ENCODE peak calls at places on chromosomes 7 and 10, in nine cellular contexts. D is tibial nerve; N is IMR-90; C is CD4-positive, alpha-beta memory T cell; K is heart right ventricle; G is psoas muscle; L is cardiac muscle cell; H is lung; E is CD8-positive, alpha-beta T cell. A is an unnamed sample. For H3K4me1, the result is how much of the 10 kb centered on the place peaks cover.

GRCh38 chr10:13812804-13813203 is 226.0 kb downstream of the PRPF18 start:
- DNase-seq in D (no peak), N (no peak), C (no peak), K (no peak), G (no peak), L (no peak), H (no peak), E (no peak), A (no peak)

GRCh38 chr10:31368724-31369123 is 49.7 kb downstream of the ZEB1 start:
- DNase-seq in D (no peak), N (no peak), C (no peak), K (no peak), G (no peak), L (peak), H (no peak), E (no peak), A (no peak)

GRCh38 chr7:87599336-87599735 is 1.3 kb downstream of the ABCB1 start:
- DNase-seq in D (no peak), N (no peak), C (peak), K (no peak), G (no peak), L (no peak), H (no peak), E (peak), A (peak)

GRCh38 chr10:33006342-33006887 is 48.4 kb upstream of the ITGB1 start:
- DNase-seq in D (no peak), N (no peak), C (no peak), K (no peak), G (no peak), L (no peak), H (no peak), E (no peak), A (no peak)

GRCh38 chr7:80392229-80393169 is 119.4 kb downstream of the GNAT3 start:
- DNase-seq in D (no peak), N (peak), C (no peak), K (no peak), G (no peak), L (peak), H (no peak), E (no peak), A (no peak)

GRCh38 chr7:144519900-144520299 is 116.4 kb upstream of the NOBOX start:
- DNase-seq in D (no peak), N (no peak), C (no peak), K (no peak), G (no peak), L (no peak), H (no peak), E (no peak), A (no peak)

GRCh38 chr7:92584953-92585352 is 5.2 kb downstream of the FAM133B start:
- DNase-seq in D (no peak), N (no peak), C (peak), K (no peak), G (no peak), L (peak), H (no peak), E (no peak), A (peak)

GRCh38 chr7:140440593-140440992 is 36.7 kb downstream of the RAB19 start:
- DNase-seq in D (no peak), N (peak), C (no peak), K (no peak), G (no peak), L (no peak), H (no peak), E (no peak), A (no peak)

GRCh38 chr7:127504715-127505114 is 80.7 kb downstream of the GCC1 start:
- DNase-seq in D (no peak), N (peak), C (no peak), K (no peak), G (no peak), L (peak), H (no peak), E (peak), A (peak)

GRCh38 chr10:104334561-104334960 is 3.7 kb downstream of the ITPRIP start:
- DNase-seq in D (no peak), N (no peak), C (no peak), K (no peak), G (no peak), L (no peak), H (no peak), E (no peak), A (no peak)

GRCh38 chr10:104332243-104333036 is 5.8 kb downstream of the ITPRIP start:
- DNase-seq in D (no peak), N (no peak), C (no peak), K (no peak), G (no peak), L (peak), H (no peak), E (no peak), A (no peak)

GRCh38 chr10:104333728-104334373 is 4.4 kb downstream of the ITPRIP start:
- DNase-seq in D (no peak), N (no peak), C (no peak), K (no peak), G (no peak), L (no peak), H (no peak), E (no peak), A (no peak)

GRCh38 chr10:104331208-104331838 is 6.9 kb downstream of the ITPRIP start:
- DNase-seq in D (no peak), N (peak), C (no peak), K (peak), G (no peak), L (peak), H (no peak), E (no peak), A (no peak)

GRCh38 chr10:104333037-104333727 is 5.1 kb downstream of the ITPRIP start:
- DNase-seq in D (no peak), N (no peak), C (peak), K (no peak), G (no peak), L (peak), H (no peak), E (peak), A (peak)
- H3K4me1 ChIP-seq in D (half or more), N (half or more), C (half or more), K (half or more), G (half or more), L (half or more), H (half or more), E (half or more), A (half or more)

DNA sequence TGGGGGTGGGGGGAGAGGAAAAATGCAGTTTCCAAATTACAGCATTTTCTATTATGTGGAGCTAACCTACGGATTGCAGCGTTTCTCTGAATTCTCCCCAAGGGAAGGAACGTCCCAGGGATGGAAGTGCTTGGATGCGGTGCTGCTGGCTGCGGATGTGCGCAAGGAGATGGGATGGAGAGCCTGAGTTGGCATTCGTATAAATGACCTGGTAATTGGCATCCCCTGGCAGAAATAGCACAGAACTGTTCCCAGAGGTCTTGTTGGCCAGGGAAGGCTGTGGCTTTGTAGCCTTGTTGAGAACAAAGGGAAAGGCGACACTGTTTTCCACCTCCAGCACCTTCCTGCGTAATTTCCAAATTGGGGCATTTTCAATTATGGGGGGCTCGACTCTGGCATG is 2.7 kb downstream of the ORAI2 start:
- DNase-seq in D (no peak), N (no peak), C (no peak), K (no peak), G (no peak), L (no peak), H (no peak), E (no peak), A (no peak)
- H3K4me3 ChIP-seq in D (no peak), N (no peak), C (no peak), K (no peak), G (no peak), L (no peak), H (no peak), E (no peak), A (no peak)

DNA sequence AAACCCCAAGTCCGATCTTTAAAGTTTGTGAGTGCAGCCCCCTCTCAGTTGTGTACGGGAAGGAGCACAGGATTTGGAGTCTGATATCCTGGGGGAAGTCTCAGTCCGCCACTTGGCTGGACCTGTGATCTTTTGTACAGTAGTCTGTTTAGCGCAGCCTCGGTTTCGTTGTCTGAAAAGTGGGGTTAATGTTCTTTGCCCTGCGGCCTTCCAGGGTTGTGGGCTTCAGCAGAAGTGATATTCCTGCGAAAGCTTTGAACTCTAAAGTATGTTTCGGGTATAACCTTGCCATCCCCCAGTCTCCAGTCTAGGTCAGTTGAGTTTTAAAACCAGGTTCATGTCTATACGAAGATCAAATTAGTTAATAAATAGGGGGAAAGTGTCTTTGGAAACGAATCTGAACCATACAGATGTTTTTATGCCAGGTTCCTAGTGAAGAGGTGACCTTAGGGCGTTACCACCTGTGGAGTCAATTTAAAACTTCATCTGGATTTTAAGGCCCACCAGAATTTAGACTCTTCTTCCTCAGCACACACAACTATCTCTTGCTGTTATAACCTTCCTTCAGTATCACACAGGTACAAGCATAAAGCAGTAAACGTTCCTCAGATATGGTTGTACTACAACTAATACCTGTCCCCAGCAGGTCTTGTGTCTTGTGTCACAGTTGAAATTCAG is 904 bp downstream of the R3HCC1L start:
- DNase-seq in D (no peak), N (no peak), C (no peak), K (no peak), G (no peak), L (no peak), H (no peak), E (no peak), A (no peak)
- H3K4me1 ChIP-seq in D (under half), N (under half), C (half or more), K (under half), G (under half), L (under half), H (under half), E (under half), A (under half)

GRCh38 chr7:111150709-111151108 is 59.8 kb downstream of the LRRN3 start:
- DNase-seq in D (no peak), N (no peak), C (no peak), K (no peak), G (no peak), L (no peak), H (no peak), E (no peak), A (no peak)

GRCh38 chr7:111147708-111148107 is 56.8 kb downstream of the LRRN3 start:
- DNase-seq in D (no peak), N (no peak), C (no peak), K (no peak), G (no peak), L (no peak), H (no peak), E (no peak), A (no peak)

GRCh38 chr7:111146136-111146535 is 55.2 kb downstream of the LRRN3 start:
- DNase-seq in D (no peak), N (no peak), C (no peak), K (no peak), G (no peak), L (no peak), H (no peak), E (no peak), A (no peak)

GRCh38 chr7:111145472-111145871 is 54.5 kb downstream of the LRRN3 start:
- DNase-seq in D (no peak), N (no peak), C (no peak), K (no peak), G (peak), L (no peak), H (no peak), E (no peak), A (no peak)

DNA sequence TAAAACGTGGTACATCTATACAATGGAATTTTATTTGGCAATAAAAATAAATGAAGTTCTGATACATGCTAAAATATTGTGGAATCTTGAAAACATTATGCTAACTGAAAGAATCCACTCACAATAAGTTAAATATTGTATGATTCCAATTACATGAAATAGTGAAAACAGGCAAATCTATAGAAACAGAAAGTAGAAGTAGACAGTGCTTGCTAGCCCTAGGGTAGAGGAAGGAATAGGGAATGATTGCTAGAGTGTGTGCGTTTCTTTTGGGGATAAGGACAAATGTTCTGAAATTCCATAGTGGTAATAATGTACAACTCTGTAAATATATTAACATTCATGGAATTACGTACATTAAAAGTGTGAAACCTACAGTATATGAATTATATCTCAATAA is 57.2 kb downstream of the LRRN3 start:
- DNase-seq in D (no peak), N (no peak), C (no peak), K (no peak), G (no peak), L (no peak), H (no peak), E (no peak), A (no peak)
- H3K4me3 ChIP-seq in D (no peak), N (no peak), C (no peak), K (no peak), G (no peak), L (no peak), H (no peak), E (no peak), A (no peak)